ENCODE peak calls at places on chromosomes 3 and 15, in eight cellular contexts. V, B, U, A, Q, Y, T and Z are unnamed samples. For H3K4me1, the result is how much of the 10 kb centered on the place peaks cover.

GRCh38 chr3:142642956-142643355 is 46.8 kb downstream of the PLS1 start:
- DNase-seq in Y (no peak), A (no peak), Q (no peak), V (no peak), U (no peak), T (no peak), B (no peak), Z (no peak)

GRCh38 chr3:35500641-35501353 is 138.5 kb upstream of the ARPP21 start:
- DNase-seq in T (no peak), Q (no peak), B (no peak), A (no peak), V (no peak), U (no peak), Y (no peak), Z (no peak)

GRCh38 chr3:69353492-69353891 is 32.4 kb downstream of the FRMD4B start:
- DNase-seq in U (no peak), B (peak), Y (no peak), T (no peak), A (no peak), V (peak), Q (no peak), Z (peak)

GRCh38 chr3:176939022-176939817 is 258.1 kb downstream of the TBL1XR1 start:
- DNase-seq in B (no peak), U (peak), Q (peak), T (peak), Y (peak), V (no peak), A (no peak), Z (no peak)

GRCh38 chr3:76824658-76825310 is 215.1 kb upstream of the ROBO2 start:
- DNase-seq in U (no peak), T (no peak), Q (no peak), B (no peak), Y (no peak), V (no peak), A (no peak), Z (no peak)

GRCh38 chr15:84570164-84570692 is 30.6 kb upstream of the ZSCAN2 start:
- DNase-seq in A (peak), T (peak), U (peak), Y (peak), V (peak), B (peak), Q (peak), Z (peak)

GRCh38 chr3:8523041-8523440 is 21.4 kb downstream of the LMCD1 start:
- DNase-seq in V (no peak), A (no peak), T (no peak), Y (no peak), B (no peak), Q (no peak), U (no peak), Z (no peak)

GRCh38 chr3:14434541-14435151 is 32.2 kb downstream of the SLC6A6 start:
- DNase-seq in T (no peak), Q (no peak), A (no peak), B (peak), Y (no peak), U (no peak), V (peak), Z (no peak)

GRCh38 chr3:154427685-154428291 is 2.2 kb downstream of the GPR149 start:
- DNase-seq in U (no peak), Q (no peak), V (peak), T (no peak), Y (no peak), A (no peak), B (no peak), Z (no peak)

GRCh38 chr3:149554826-149555225 is 80.3 kb downstream of the TM4SF4 start:
- DNase-seq in B (no peak), Y (no peak), Q (peak), T (no peak), U (peak), V (no peak), A (no peak), Z (no peak)

GRCh38 chr3:53134631-53135232 is 4.5 kb upstream of the RFT1 start:
- DNase-seq in V (peak), T (peak), A (no peak), Q (peak), U (peak), Y (peak), B (peak), Z (peak)

GRCh38 chr15:95693917-95694316 is 636.6 kb upstream of the NR2F2 start:
- DNase-seq in V (no peak), U (no peak), T (no peak), B (no peak), Q (no peak), A (no peak), Y (no peak), Z (no peak)

GRCh38 chr3:101519685-101520365 is 6.8 kb upstream of the SENP7 start:
- DNase-seq in T (no peak), U (no peak), A (no peak), B (no peak), Y (no peak), V (no peak), Q (no peak), Z (no peak)

GRCh38 chr3:167394003-167394402 is 13.9 kb upstream of the ZBBX start:
- DNase-seq in T (no peak), Y (peak), B (no peak), Q (no peak), V (no peak), A (no peak), U (no peak), Z (no peak)

GRCh38 chr15:63461230-63461629 is 43.2 kb upstream of the USP3 start:
- DNase-seq in Q (no peak), B (no peak), T (no peak), Y (no peak), V (no peak), U (no peak), A (no peak), Z (peak)

GRCh38 chr3:24288538-24289236 is 206.0 kb downstream of the THRB start:
- DNase-seq in Q (no peak), V (no peak), B (no peak), T (no peak), Y (no peak), U (peak), A (no peak), Z (no peak)

GRCh38 chr15:37101634-37102314 is 1.4 kb upstream of the MEIS2 start:
- DNase-seq in T (peak), U (peak), Y (peak), A (no peak), B (peak), Q (peak), V (peak), Z (peak)

GRCh38 chr3:126348308-126348920 is 8.8 kb downstream of the KLF15 start:
- DNase-seq in Q (no peak), U (peak), V (no peak), B (peak), Y (no peak), T (peak), A (peak), Z (no peak)

GRCh38 chr3:34140606-34141005 is 342.2 kb downstream of the PDCD6IP start:
- DNase-seq in Y (no peak), U (no peak), B (no peak), A (no peak), V (no peak), T (no peak), Q (no peak), Z (no peak)

GRCh38 chr3:117998071-117998470 is 1036.6 kb downstream of the IGSF11 start:
- DNase-seq in V (no peak), T (no peak), Y (no peak), Q (peak), U (no peak), B (no peak), A (no peak), Z (no peak)

GRCh38 chr3:130941793-130942192 is 47.9 kb downstream of the ATP2C1 start:
- DNase-seq in Q (peak), A (no peak), V (no peak), T (no peak), B (no peak), Y (no peak), U (no peak), Z (no peak)

GRCh38 chr3:183711516-183711915 is 13.9 kb downstream of the YEATS2 start:
- DNase-seq in U (no peak), T (no peak), Q (no peak), B (no peak), V (no peak), Y (no peak), A (no peak), Z (no peak)

GRCh38 chr3:139588450-139588849 is 48.9 kb upstream of the RBP1 start:
- DNase-seq in Y (no peak), Q (peak), U (peak), B (no peak), A (no peak), V (no peak), T (peak), Z (no peak)

GRCh38 chr3:146715176-146715575 is 110.0 kb upstream of the PLSCR5 start:
- DNase-seq in U (no peak), Q (peak), V (no peak), B (no peak), Y (no peak), A (no peak), T (no peak), Z (no peak)

GRCh38 chr3:99947356-99947755 is 129.7 kb downstream of the CMSS1 start:
- DNase-seq in A (no peak), U (no peak), Q (no peak), T (no peak), V (no peak), B (no peak), Y (no peak), Z (no peak)

GRCh38 chr3:25454411-25454927 is 26.4 kb downstream of the RARB start:
- DNase-seq in B (no peak), A (no peak), U (no peak), Y (no peak), Q (peak), V (no peak), T (no peak), Z (no peak)

GRCh38 chr3:156674911-156675743 is 737 bp downstream of the TIPARP start:
- DNase-seq in V (peak), B (peak), T (peak), A (peak), U (peak), Q (peak), Y (peak), Z (peak)

DNA sequence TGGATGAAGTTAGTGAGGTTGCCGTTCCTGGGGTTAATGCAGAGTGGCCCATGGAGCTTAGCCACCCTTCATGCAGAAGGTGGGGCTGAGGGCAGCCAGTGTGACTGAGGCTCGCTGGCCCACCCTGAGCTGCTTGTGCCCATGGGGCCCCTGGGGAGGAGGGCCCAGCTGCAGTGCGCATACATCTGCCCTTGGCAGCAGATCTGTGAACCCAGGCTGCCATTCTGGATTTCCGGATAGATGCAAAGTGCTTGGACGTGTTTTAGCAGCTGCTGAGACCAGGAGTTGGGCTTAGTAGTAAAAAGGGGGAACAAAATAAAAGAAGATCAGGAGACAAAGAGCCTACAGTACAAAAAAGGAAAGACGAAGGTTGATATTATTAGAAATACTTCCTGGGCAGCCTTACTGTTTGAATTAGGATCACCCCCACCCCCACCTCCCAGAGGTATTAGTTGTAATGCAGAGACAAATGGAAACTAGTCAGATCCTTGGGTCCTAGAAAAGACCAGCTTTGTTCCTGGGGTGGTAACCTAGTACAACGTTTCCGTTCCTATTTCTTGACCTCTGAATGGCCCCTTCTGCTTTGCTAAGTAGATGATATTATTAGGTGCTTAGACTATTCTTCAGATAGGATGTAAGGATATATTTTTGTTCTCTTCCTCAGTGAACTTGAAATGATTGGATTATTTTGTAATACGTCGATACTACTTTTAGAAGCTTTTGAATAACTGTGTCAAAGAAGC is 70.3 kb downstream of the IGF1R start:
- DNase-seq in T (no peak), U (no peak), Y (no peak), V (no peak), A (no peak), Q (no peak), B (no peak), Z (no peak)
- H3K4me1 ChIP-seq in T (under half), U (under half), Y (under half), V (under half), A (half or more), Q (under half), B (half or more), Z (under half)

GRCh38 chr3:39149498-39150169 is 3.8 kb downstream of the CSRNP1 start:
- DNase-seq in B (no peak), Y (no peak), U (no peak), T (no peak), V (no peak), Q (no peak), A (no peak), Z (no peak)

GRCh38 chr3:39150170-39150802 is 3.1 kb downstream of the CSRNP1 start:
- DNase-seq in T (no peak), U (no peak), Y (no peak), B (no peak), V (no peak), Q (no peak), A (no peak), Z (no peak)

GRCh38 chr3:39148116-39149058 is 5.0 kb downstream of the CSRNP1 start:
- DNase-seq in V (no peak), T (peak), Q (no peak), Y (peak), U (no peak), A (no peak), B (no peak), Z (no peak)

GRCh38 chr3:39149059-39149455 is 4.3 kb downstream of the CSRNP1 start:
- DNase-seq in T (no peak), A (no peak), Y (peak), Q (no peak), V (no peak), B (no peak), U (no peak), Z (no peak)

DNA sequence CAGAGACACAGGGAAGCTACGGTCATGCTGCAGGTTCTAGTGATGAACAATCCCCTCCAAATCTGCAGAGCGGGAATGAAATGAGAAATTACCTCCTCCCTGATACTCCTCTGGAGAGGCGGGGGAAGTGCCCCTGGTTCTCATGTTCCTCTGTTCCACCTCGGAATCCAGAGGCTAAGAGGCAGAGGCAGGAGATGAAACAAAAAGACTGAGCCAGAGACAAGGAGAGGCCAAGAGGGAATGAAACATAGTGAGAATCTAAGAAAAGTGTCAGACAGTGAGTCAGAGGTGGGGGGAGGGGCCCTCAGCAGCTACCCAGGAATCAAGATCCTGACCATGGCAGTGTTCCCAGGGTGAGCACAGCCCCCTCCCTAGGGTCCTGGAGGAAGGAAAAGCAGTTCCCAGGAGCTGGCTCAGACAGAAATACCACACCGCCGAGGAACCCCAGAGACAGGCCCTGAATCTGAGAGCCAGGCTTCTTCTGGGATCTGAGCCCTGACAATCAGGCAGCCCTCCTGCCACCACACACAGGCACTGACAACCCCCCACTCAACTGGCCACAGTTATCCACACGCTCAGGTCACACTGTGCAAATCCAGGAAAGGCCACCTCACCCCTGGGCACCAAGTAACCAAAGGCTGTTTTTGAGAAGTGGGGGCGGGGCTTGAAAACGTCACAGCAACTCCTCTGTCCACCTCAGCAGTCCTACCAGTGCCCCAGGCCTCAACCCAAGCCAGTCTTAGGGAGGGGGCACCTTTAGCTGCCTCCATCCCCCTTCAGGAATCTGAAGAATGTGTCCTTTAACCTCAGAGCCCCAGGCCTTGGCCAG is 2.4 kb downstream of the CSRNP1 start:
- DNase-seq in Q (peak), A (peak), U (peak), V (peak), B (peak), T (peak), Y (no peak), Z (peak)
- H3K4me3 ChIP-seq in Q (peak), A (peak), U (peak), V (peak), B (peak), T (peak), Y (peak), Z (no peak)

GRCh38 chr3:44932271-44932670 is 43.7 kb downstream of the ZDHHC3 start:
- DNase-seq in Y (no peak), V (no peak), T (no peak), A (no peak), U (no peak), Q (no peak), B (no peak), Z (no peak)
- TF ChIP-seq CTCF in Y (no peak), V (no peak), T (no peak), A (no peak), U (no peak), Q (no peak), B (no peak), Z (no peak)

DNA sequence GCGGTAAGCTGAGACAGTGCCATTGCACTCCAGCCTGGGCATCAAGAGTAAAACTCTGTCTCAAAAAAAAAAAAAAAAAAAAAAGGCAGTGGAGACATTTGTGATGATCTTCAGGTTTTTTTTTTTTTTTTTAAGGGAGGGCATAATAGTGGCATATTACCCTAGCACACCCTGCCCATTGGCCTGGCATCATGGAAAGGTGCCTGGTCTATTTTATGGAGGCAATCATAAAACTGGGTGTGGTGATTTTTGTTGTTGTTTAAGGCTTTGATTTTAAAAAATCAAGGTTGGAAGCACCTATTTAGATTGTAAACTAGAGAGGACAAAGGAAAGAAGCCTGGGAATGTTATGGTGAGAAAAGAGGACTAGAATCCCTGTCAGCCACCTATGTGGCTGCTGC is 6.0 kb downstream of the IQGAP1 start:
- DNase-seq in Q (no peak), Y (no peak), U (peak), A (no peak), V (no peak), T (no peak), B (no peak), Z (no peak)
- H3K4me1 ChIP-seq in Q (under half), Y (under half), U (under half), A (half or more), V (half or more), T (under half), B (half or more), Z (half or more)

DNA sequence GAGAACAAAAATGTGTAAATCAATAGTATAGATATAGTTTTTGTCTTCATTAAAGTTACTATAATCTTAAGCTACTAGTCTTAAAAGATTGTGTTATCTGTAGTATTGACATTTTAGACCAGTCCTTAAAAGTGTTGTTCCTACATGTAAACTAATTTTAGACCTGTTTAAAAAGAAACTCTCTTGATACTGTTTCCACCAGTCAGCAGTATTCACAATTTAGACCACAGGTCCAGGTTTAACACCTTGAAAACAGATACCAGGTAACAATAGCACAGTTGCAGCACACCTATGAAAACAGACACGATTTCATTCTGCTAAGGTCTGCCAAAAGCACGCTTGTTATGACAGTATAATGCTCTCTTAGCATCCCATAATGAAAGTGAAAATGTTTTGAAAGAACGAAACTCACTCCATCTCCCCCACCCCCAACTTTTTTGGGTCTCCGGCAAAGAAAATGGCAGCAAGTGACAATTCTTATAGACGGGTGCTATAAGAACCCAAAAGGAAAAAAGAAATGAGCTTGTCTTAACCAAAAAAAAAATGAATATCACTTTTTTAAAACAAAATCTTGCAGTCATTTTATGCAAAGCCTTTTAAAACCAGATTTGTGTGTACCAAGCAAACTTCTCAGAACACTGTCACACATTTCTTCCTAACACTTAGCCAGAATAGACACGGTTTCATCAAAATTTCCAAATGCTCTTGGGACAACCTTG is 1.6 kb downstream of the EIF4E3 start:
- DNase-seq in Y (no peak), A (no peak), Q (no peak), V (no peak), T (peak), B (no peak), U (no peak), Z (no peak)
- H3K4me3 ChIP-seq in Y (no peak), A (peak), Q (no peak), V (peak), T (peak), B (peak), U (peak), Z (no peak)

GRCh38 chr3:10845240-10845761 is 29.3 kb downstream of the SLC6A11 start:
- DNase-seq in B (peak), V (no peak), Q (no peak), A (no peak), Y (no peak), U (no peak), T (no peak), Z (no peak)

GRCh38 chr3:10846657-10846975 is 30.6 kb downstream of the SLC6A11 start:
- DNase-seq in V (no peak), T (no peak), Q (no peak), B (no peak), Y (no peak), U (no peak), A (no peak), Z (no peak)

GRCh38 chr3:10845839-10846656 is 30.0 kb downstream of the SLC6A11 start:
- DNase-seq in Q (peak), Y (peak), T (peak), V (no peak), U (no peak), B (no peak), A (no peak), Z (no peak)

GRCh38 chr3:10839167-10839566 is 23.1 kb downstream of the SLC6A11 start:
- DNase-seq in Y (no peak), T (no peak), U (no peak), A (no peak), Q (no peak), V (no peak), B (no peak), Z (no peak)

DNA sequence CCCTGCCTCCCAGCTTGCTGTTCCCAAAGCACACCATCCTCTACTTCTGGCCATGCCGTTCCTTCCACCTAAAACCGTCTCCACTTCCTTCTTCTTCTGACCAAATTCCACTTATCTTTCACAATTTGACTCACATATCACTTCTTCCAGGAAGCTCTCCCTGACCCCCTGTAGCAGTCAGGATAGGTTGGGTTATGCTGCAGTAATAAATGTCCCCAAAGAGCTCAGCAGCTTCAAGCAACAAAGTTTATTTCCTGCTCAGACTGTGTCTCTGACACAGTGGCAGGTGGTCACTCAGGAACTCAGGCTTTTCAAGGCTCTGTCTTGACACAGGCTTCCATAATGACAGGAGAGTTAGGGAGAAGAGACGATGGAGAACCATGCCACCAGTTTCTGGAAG is 27.4 kb downstream of the SLC6A11 start:
- DNase-seq in Q (no peak), Y (no peak), T (no peak), V (no peak), A (no peak), U (no peak), B (no peak), Z (no peak)
- TF ChIP-seq CTCF in Q (no peak), Y (no peak), T (no peak), V (no peak), A (no peak), U (no peak), B (no peak), Z (no peak)

GRCh38 chr3:194952882-194953281 is 267.2 kb downstream of the FAM43A start:
- DNase-seq in A (peak), B (no peak), Q (no peak), Y (no peak), V (no peak), U (no peak), T (no peak), Z (no peak)
- H3K4me1 ChIP-seq in A (under half), B (under half), Q (under half), Y (under half), V (under half), U (under half), T (under half), Z (under half)